ENCODE peak calls at places on chromosomes 12 and 14, in four cellular contexts. Q is HFF-Myc, F is astrocyte, Z is progenitor cell of endocrine pancreas. L is an unnamed sample.

GRCh38 chr14:89493406-89493805 is 76.4 kb upstream of the FOXN3 start:
- DNase-seq in Z (no peak), F (no peak), Q (no peak), L (no peak)

GRCh38 chr14:24335461-24336146 is 733 bp upstream of the ADCY4 start:
- DNase-seq in F (no peak), Z (no peak), Q (no peak), L (no peak)

GRCh38 chr12:2295941-2296461 is 243.2 kb downstream of the CACNA1C start:
- DNase-seq in Z (no peak), Q (no peak), F (peak), L (peak)

GRCh38 chr14:64464695-64465094 is 604 bp upstream of the AKAP5 start:
- DNase-seq in Q (no peak), F (no peak), Z (no peak), L (no peak)

GRCh38 chr12:101857043-101857558 is 20.3 kb upstream of the DRAM1 start:
- DNase-seq in Q (peak), Z (no peak), F (peak), L (peak)

GRCh38 chr12:123056053-123056452 is 75.6 kb downstream of the ARL6IP4 start:
- DNase-seq in F (no peak), Q (no peak), Z (no peak), L (no peak)

GRCh38 chr12:90757957-90758356 is 197.0 kb downstream of the CCER1 start:
- DNase-seq in Q (no peak), Z (no peak), F (no peak), L (no peak)

GRCh38 chr12:5124401-5124800 is 80.7 kb downstream of the KCNA5 start:
- DNase-seq in F (no peak), Q (no peak), Z (no peak), L (no peak)

GRCh38 chr12:56128669-56129209 is 672 bp downstream of the ESYT1 start:
- DNase-seq in Q (no peak), F (no peak), Z (no peak), L (no peak)

GRCh38 chr14:51004801-51005526 is 60.7 kb upstream of the PYGL start:
- DNase-seq in Z (no peak), Q (no peak), F (peak), L (peak)

GRCh38 chr14:100653409-100653808 is 66.2 kb upstream of the BEGAIN start:
- DNase-seq in Z (no peak), Q (no peak), F (no peak), L (no peak)

GRCh38 chr14:83975435-83976222 is 1554.3 kb upstream of the FLRT2 start:
- DNase-seq in Q (no peak), F (no peak), Z (no peak), L (peak)

GRCh38 chr12:49647280-49647679 is 23.9 kb downstream of the PRPF40B start:
- DNase-seq in F (no peak), Z (no peak), Q (no peak), L (no peak)

GRCh38 chr12:26091837-26092236 is 33.0 kb downstream of the BHLHE41 start:
- DNase-seq in F (no peak), Z (no peak), Q (no peak), L (peak)
- TF ChIP-seq CTCF in F (peak), Z (peak), Q (peak), L (peak)

GRCh38 chr12:15592934-15593333 is 196.3 kb downstream of the EPS8 start:
- DNase-seq in Z (no peak), Q (no peak), F (peak), L (no peak)
- TF ChIP-seq CTCF in Z (no peak), Q (no peak), F (no peak), L (no peak)

GRCh38 chr12:131787143-131787660 is 41.0 kb upstream of the MMP17 start:
- DNase-seq in F (no peak), Z (no peak), Q (no peak), L (no peak)

GRCh38 chr12:131783915-131784541 is 44.2 kb upstream of the MMP17 start:
- DNase-seq in Z (no peak), Q (peak), F (peak), L (peak)

GRCh38 chr12:131784909-131785762 is 43.1 kb upstream of the MMP17 start:
- DNase-seq in Q (no peak), Z (no peak), F (peak), L (no peak)

GRCh38 chr12:131786331-131786730 is 41.9 kb upstream of the MMP17 start:
- DNase-seq in F (no peak), Z (no peak), Q (no peak), L (no peak)

GRCh38 chr12:131785763-131786330 is 42.3 kb upstream of the MMP17 start:
- DNase-seq in F (no peak), Z (no peak), Q (no peak), L (no peak)
- TF ChIP-seq CTCF in F (no peak), Z (no peak), Q (no peak), L (no peak)

DNA sequence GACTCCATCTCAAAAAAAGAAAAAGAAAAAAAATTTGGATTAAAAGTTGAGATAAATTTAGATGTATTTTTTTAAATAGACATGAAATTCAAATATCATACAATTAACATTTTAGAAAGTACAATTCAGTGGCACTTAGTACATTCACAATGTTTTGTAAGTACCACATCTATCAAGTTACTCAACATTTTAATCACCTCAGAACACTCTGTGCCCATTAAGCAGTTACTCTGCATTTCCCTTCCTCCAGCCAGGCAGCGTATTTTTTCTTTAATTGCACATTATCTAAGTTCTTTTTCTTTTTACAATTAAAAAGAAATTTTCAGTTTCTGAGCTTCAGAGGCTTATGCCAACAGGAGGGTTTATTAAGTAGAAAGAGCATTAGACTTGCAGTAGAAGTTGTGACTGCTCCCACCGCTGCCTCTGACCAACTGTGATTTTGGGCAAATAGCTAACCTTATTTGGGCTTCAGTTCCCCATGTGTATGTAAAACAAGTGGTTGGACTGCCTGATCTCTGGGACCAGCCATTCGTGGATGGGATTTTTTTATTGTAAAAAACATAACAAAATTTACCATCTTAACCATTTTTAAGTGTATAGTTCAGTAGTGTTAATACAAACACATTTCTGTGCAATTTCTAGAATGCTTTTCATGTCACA is 65.7 kb downstream of the WNK1 start:
- DNase-seq in Z (no peak), Q (no peak), F (no peak), L (no peak)
- TF ChIP-seq CTCF in Z (no peak), Q (no peak), F (no peak), L (no peak)

GRCh38 chr14:81170104-81170828 is 50.5 kb downstream of the GTF2A1 start:
- DNase-seq in Z (peak), Q (peak), F (peak), L (peak)

GRCh38 chr14:81172353-81172752 is 48.4 kb downstream of the GTF2A1 start:
- DNase-seq in Z (no peak), Q (no peak), F (no peak), L (no peak)

GRCh38 chr14:81169267-81169666 is 51.5 kb downstream of the GTF2A1 start:
- DNase-seq in Q (no peak), F (no peak), Z (no peak), L (no peak)

GRCh38 chr14:81169711-81170103 is 51.1 kb downstream of the GTF2A1 start:
- DNase-seq in F (no peak), Q (no peak), Z (no peak), L (no peak)

GRCh38 chr14:81170829-81171195 is 49.9 kb downstream of the GTF2A1 start:
- DNase-seq in Z (no peak), F (no peak), Q (no peak), L (no peak)
- TF ChIP-seq CTCF in Z (no peak), F (no peak), Q (no peak), L (no peak)

GRCh38 chr12:74418573-74418972 is 119.1 kb upstream of the ATXN7L3B start:
- DNase-seq in Q (no peak), Z (no peak), F (no peak), L (no peak)

GRCh38 chr12:74408601-74409166 is 129.0 kb upstream of the ATXN7L3B start:
- DNase-seq in Z (no peak), Q (no peak), F (no peak), L (no peak)

GRCh38 chr12:74415633-74416032 is 122.0 kb upstream of the ATXN7L3B start:
- DNase-seq in Z (no peak), Q (no peak), F (peak), L (no peak)

GRCh38 chr12:74412607-74413230 is 124.9 kb upstream of the ATXN7L3B start:
- DNase-seq in Q (peak), F (peak), Z (no peak), L (no peak)
- TF ChIP-seq CTCF in Q (peak), F (peak), Z (peak), L (peak)

GRCh38 chr14:74459289-74459946 is 33.4 kb upstream of the SYNDIG1L start:
- DNase-seq in Q (peak), Z (peak), F (peak), L (peak)
- TF ChIP-seq CTCF in Q (peak), Z (peak), F (peak), L (peak)

DNA sequence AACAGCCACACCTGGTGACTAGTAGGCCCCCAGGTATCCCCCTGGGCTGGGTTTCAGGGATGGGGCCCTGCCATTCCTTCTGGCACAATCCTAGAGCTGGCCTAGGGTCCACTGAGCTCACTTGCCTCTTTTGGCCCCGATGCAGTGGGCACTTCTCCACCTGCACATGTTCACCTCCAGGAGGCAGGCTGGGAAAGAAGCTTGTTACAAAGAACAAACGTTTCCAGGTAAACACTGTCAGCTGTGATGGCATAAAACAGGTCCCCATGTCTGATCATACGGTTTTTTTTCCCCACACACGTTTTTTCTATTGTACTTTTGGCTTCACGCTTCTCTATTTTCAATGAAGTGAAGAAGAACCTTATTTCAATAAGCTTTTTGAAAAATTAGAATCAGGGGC is 15.8 kb upstream of the HVCN1 start:
- DNase-seq in F (no peak), Z (peak), Q (no peak), L (no peak)
- TF ChIP-seq CTCF in F (no peak), Z (peak), Q (peak), L (peak)

GRCh38 chr12:94149781-94150482 is 1.6 kb downstream of the PLXNC1 start:
- DNase-seq in Z (peak), Q (no peak), F (no peak), L (no peak)

GRCh38 chr12:94147377-94147990 is 893 bp upstream of the PLXNC1 start:
- DNase-seq in Q (no peak), Z (no peak), F (no peak), L (no peak)

GRCh38 chr12:94147991-94148840 is at the start of gene PLXNC1:
- DNase-seq in Q (no peak), Z (peak), F (peak), L (no peak)

GRCh38 chr12:94150483-94151225 is 2.3 kb downstream of the PLXNC1 start:
- DNase-seq in Z (no peak), F (no peak), Q (no peak), L (no peak)

DNA sequence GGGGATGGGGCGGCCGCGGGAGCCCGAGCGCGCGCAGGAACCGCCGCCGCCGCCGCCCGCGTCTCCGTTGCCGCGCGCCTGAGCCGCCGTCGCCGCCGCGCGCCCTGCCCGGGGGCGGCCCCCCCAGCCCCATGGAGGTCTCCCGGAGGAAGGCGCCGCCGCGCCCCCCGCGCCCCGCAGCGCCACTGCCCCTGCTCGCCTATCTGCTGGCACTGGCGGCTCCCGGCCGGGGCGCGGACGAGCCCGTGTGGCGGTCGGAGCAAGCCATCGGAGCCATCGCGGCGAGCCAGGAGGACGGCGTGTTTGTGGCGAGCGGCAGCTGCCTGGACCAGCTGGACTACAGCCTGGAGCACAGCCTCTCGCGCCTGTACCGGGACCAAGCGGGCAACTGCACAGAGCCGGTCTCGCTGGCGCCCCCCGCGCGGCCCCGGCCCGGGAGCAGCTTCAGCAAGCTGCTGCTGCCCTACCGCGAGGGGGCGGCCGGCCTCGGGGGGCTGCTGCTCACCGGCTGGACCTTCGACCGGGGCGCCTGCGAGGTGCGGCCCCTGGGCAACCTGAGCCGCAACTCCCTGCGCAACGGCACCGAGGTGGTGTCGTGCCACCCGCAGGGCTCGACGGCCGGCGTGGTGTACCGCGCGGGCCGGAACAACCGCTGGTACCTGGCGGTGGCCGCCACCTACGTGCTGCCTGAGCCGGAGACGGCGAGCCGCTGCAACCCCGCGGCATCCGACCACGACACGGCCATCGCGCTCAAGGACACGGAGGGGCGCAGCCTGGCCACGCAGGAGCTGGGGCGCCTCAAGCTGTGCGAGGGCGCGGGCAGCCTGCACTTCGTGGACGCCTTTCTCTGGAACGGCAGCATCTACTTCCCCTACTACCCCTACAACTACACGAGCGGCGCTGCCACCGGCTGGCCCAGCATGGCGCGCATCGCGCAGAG is 734 bp downstream of the PLXNC1 start:
- DNase-seq in Z (peak), Q (no peak), F (peak), L (no peak)
- TF ChIP-seq CTCF in Z (peak), Q (peak), F (no peak), L (no peak)